ENCODE peak calls at places on chromosomes 12 and 14, in four cellular contexts. One of them, this sample, is unnamed.
A peak's percentile ranks its signal among the peaks of the same experiment; 100 is the strongest.

GRCh38 chr12:57592551-57593165 is 1.7 kb downstream of the PIP4K2C start:
- DNase-seq in fibroblast of lung: peak; percentile 53
- DNase-seq in mammary epithelial cell: peak; percentile 48
- DNase-seq in NT2/D1: no peak
- DNase-seq in this sample: peak; percentile 73

GRCh38 chr12:11513288-11513687 is 117.9 kb upstream of the PRB2 start:
- DNase-seq in NT2/D1: no peak
- DNase-seq in fibroblast of lung: peak; percentile 21
- DNase-seq in mammary epithelial cell: no peak
- DNase-seq in this sample: peak; percentile 36

GRCh38 chr14:105492966-105493871 is 2.2 kb downstream of the TEDC1 start:
- DNase-seq in fibroblast of lung: no peak
- DNase-seq in mammary epithelial cell: no peak
- DNase-seq in NT2/D1: no peak
- DNase-seq in this sample: no peak

GRCh38 chr12:52956987-52957386 is 8.1 kb downstream of the KRT18 start:
- DNase-seq in fibroblast of lung: peak; percentile 70
- DNase-seq in mammary epithelial cell: no peak
- DNase-seq in NT2/D1: no peak
- DNase-seq in this sample: no peak

GRCh38 chr14:62954165-62954564 is 91.1 kb downstream of the KCNH5 start:
- DNase-seq in mammary epithelial cell: no peak
- DNase-seq in NT2/D1: no peak
- DNase-seq in fibroblast of lung: no peak
- DNase-seq in this sample: no peak

GRCh38 chr12:3199551-3200031 is 122.4 kb downstream of the TSPAN9 start:
- DNase-seq in NT2/D1: no peak
- DNase-seq in mammary epithelial cell: no peak
- DNase-seq in fibroblast of lung: peak; percentile 56
- DNase-seq in this sample: peak; percentile 5

GRCh38 chr12:131844656-131845055 is 16.5 kb downstream of the MMP17 start:
- DNase-seq in NT2/D1: no peak
- DNase-seq in fibroblast of lung: no peak
- DNase-seq in mammary epithelial cell: no peak
- DNase-seq in this sample: no peak

GRCh38 chr14:61147898-61148549 is 133.1 kb downstream of the TMEM30B start:
- DNase-seq in NT2/D1: no peak
- DNase-seq in fibroblast of lung: peak; percentile 100
- DNase-seq in mammary epithelial cell: peak; percentile 95
- DNase-seq in this sample: peak; percentile 99

GRCh38 chr12:32737715-32738114 is 18.0 kb downstream of the YARS2 start:
- DNase-seq in fibroblast of lung: no peak
- DNase-seq in mammary epithelial cell: no peak
- DNase-seq in NT2/D1: no peak
- DNase-seq in this sample: no peak

GRCh38 chr14:89163237-89163636 is 253.8 kb downstream of the FOXN3 start:
- DNase-seq in NT2/D1: no peak
- DNase-seq in fibroblast of lung: no peak
- DNase-seq in mammary epithelial cell: no peak
- DNase-seq in this sample: no peak

GRCh38 chr12:32302218-32302826 is 97.0 kb upstream of the FGD4 start:
- DNase-seq in fibroblast of lung: no peak
- DNase-seq in NT2/D1: peak; percentile 75
- DNase-seq in mammary epithelial cell: peak; percentile 8
- DNase-seq in this sample: peak; percentile 58

GRCh38 chr14:31580234-31580633 is 19.0 kb downstream of the NUBPL start:
- DNase-seq in NT2/D1: no peak
- DNase-seq in fibroblast of lung: no peak
- DNase-seq in mammary epithelial cell: no peak
- DNase-seq in this sample: no peak

GRCh38 chr12:55965941-55966407 is at the start of gene PMEL:
- DNase-seq in NT2/D1: no peak
- DNase-seq in fibroblast of lung: no peak
- DNase-seq in mammary epithelial cell: no peak
- DNase-seq in this sample: no peak

GRCh38 chr14:68619805-68620574 is 172.9 kb downstream of the ZFP36L1 start:
- DNase-seq in mammary epithelial cell: no peak
- DNase-seq in fibroblast of lung: peak; percentile 63
- DNase-seq in NT2/D1: no peak
- DNase-seq in this sample: peak; percentile 61

GRCh38 chr12:109592905-109593272 is 19.3 kb downstream of the MVK start:
- DNase-seq in fibroblast of lung: no peak
- DNase-seq in NT2/D1: no peak
- DNase-seq in mammary epithelial cell: no peak
- DNase-seq in this sample: no peak

GRCh38 chr14:92939699-92940098 is 16.7 kb downstream of the CHGA start:
- DNase-seq in fibroblast of lung: no peak
- DNase-seq in NT2/D1: no peak
- DNase-seq in mammary epithelial cell: no peak
- DNase-seq in this sample: no peak

GRCh38 chr12:112535637-112536366 is 117.1 kb downstream of the PTPN11 start:
- DNase-seq in mammary epithelial cell: no peak
- DNase-seq in NT2/D1: no peak
- DNase-seq in fibroblast of lung: no peak
- DNase-seq in this sample: no peak

GRCh38 chr14:33679461-33680225 is 271.2 kb downstream of the EGLN3 start:
- DNase-seq in mammary epithelial cell: peak; percentile 66
- DNase-seq in NT2/D1: no peak
- DNase-seq in fibroblast of lung: peak; percentile 94
- DNase-seq in this sample: peak; percentile 96

GRCh38 chr12:114682920-114683708 is 861 bp downstream of the TBX3 start:
- DNase-seq in NT2/D1: no peak
- DNase-seq in mammary epithelial cell: peak; percentile 31
- DNase-seq in fibroblast of lung: no peak
- DNase-seq in this sample: peak; percentile 47

GRCh38 chr12:114683709-114684097 is 272 bp downstream of the TBX3 start:
- DNase-seq in fibroblast of lung: no peak
- DNase-seq in NT2/D1: no peak
- DNase-seq in mammary epithelial cell: no peak
- DNase-seq in this sample: no peak

GRCh38 chr12:114681149-114681849 is 2.7 kb downstream of the TBX3 start:
- DNase-seq in mammary epithelial cell: peak; percentile 42
- DNase-seq in fibroblast of lung: peak; percentile 67
- DNase-seq in NT2/D1: no peak
- DNase-seq in this sample: peak; percentile 55

GRCh38 chr12:114680498-114681148 is 3.4 kb downstream of the TBX3 start:
- DNase-seq in mammary epithelial cell: peak; percentile 30
- DNase-seq in fibroblast of lung: no peak
- DNase-seq in NT2/D1: no peak
- DNase-seq in this sample: peak; percentile 33

DNA sequence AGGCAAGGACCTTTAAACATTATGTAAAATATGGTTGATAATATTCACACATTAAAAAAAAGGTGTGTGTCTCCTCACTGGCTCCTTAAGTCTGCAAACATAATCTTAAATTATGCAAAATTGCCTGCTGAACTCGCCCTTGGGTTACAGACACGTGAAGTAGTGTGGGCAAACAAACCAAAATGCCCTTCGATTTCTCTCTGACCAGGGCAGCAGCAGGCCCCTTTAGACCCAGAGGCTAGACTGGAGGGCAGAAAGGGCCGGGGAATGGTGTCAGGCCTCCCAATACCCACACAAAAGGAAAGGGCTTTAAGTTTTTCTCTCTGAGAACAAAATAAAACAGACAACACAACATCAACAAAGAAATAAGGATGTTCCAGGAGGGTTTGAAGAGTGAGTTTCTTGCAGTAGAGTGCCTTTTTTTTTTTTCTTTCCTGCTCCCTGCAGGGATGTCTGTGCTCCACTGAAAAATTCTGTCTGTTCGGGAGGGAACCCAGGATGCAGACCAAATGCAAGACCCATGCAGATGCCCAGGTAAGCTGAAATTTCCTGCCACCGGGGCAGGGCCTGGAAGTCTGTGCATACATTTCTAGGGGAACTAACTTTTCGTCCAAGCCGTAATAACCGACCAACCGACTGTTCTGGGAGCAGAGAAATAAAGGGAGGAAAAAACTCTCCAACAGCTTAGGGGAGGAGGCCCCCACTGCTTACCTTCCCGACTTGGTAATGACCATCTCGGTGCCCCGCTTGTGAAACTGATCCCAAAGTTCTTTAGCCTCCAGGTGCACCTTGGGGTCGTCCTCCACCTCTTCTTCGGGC is 1.7 kb downstream of the TBX3 start:
- DNase-seq in mammary epithelial cell: peak; percentile 20
- DNase-seq in NT2/D1: no peak
- DNase-seq in fibroblast of lung: no peak
- DNase-seq in this sample: peak; percentile 20
- H3K9ac ChIP-seq in mammary epithelial cell: peak overlapping the region; percentile 98
- H3K9ac ChIP-seq in NT2/D1: peak overlapping the region; percentile 86
- H3K9ac ChIP-seq in fibroblast of lung: peak overlapping the region; percentile 94
- H3K9ac ChIP-seq in this sample: peak overlapping the region; percentile 97

DNA sequence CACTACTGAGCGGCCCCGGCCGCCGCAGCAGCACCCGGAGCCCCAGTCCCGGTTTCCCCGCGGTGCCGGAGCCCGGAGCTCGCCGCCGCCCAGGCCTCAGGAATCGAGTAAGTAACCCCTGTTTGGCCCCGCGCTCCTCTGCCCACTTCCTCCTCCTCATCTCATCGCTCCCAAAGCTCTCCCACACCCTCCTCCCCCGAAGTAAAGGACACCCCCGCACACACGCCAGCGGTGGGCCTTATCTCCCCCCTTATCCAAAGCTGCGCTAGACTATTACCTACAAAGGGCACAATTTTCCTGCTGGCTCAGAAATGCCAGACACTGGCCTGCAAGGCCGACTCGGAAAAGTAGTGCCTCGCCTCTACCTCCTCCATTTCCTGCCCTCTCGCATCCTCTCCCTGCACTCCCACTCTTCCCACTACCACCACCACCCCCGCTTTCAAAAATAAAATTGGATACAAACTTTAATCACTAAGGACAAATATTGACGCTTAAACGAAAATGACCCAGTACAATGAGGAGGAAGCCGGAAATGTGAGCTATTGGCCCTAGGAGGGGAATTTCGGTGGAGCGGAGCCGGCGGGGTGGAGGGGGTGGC is 581 bp upstream of the FOXG1 start:
- DNase-seq in mammary epithelial cell: no peak
- DNase-seq in NT2/D1: no peak
- DNase-seq in fibroblast of lung: peak; percentile 19
- DNase-seq in this sample: no peak
- H3K9ac ChIP-seq in mammary epithelial cell: no peak overlapping the region
- H3K9ac ChIP-seq in NT2/D1: peak overlapping the region; percentile 50
- H3K9ac ChIP-seq in fibroblast of lung: no peak overlapping the region
- H3K9ac ChIP-seq in this sample: no peak overlapping the region

GRCh38 chr14:65991124-65991523 is 495.0 kb upstream of the CCDC196 start:
- DNase-seq in NT2/D1: no peak
- DNase-seq in fibroblast of lung: no peak
- DNase-seq in mammary epithelial cell: no peak
- DNase-seq in this sample: no peak
- H3K9ac ChIP-seq in NT2/D1: no peak overlapping the region
- H3K9ac ChIP-seq in fibroblast of lung: no peak overlapping the region
- H3K9ac ChIP-seq in mammary epithelial cell: no peak overlapping the region
- H3K9ac ChIP-seq in this sample: no peak overlapping the region

GRCh38 chr12:402127-402456 is 648 bp downstream of the CCDC77 start:
- DNase-seq in fibroblast of lung: peak; percentile 26
- DNase-seq in NT2/D1: peak; percentile 59
- DNase-seq in mammary epithelial cell: peak; percentile 35
- DNase-seq in this sample: peak; percentile 48
- H3K9ac ChIP-seq in fibroblast of lung: no peak overlapping the region
- H3K9ac ChIP-seq in NT2/D1: peak overlapping the region; percentile 98
- H3K9ac ChIP-seq in mammary epithelial cell: peak overlapping the region; percentile 83
- H3K9ac ChIP-seq in this sample: peak overlapping the region; percentile 63

GRCh38 chr12:570949-571794 is 92.1 kb downstream of the NINJ2 start:
- DNase-seq in mammary epithelial cell: peak; percentile 84
- DNase-seq in NT2/D1: no peak
- DNase-seq in fibroblast of lung: peak; percentile 77
- DNase-seq in this sample: peak; percentile 85
- H3K9ac ChIP-seq in mammary epithelial cell: peak overlapping the region; percentile 88
- H3K9ac ChIP-seq in NT2/D1: peak overlapping the region; percentile 88
- H3K9ac ChIP-seq in fibroblast of lung: peak overlapping the region; percentile 57
- H3K9ac ChIP-seq in this sample: peak overlapping the region; percentile 83

GRCh38 chr12:6554990-6555691 is 701 bp downstream of the IFFO1 start:
- DNase-seq in fibroblast of lung: peak; percentile 25
- DNase-seq in mammary epithelial cell: no peak
- DNase-seq in NT2/D1: no peak
- DNase-seq in this sample: no peak
- H3K9ac ChIP-seq in fibroblast of lung: peak overlapping the region; percentile 76
- H3K9ac ChIP-seq in mammary epithelial cell: no peak overlapping the region
- H3K9ac ChIP-seq in NT2/D1: peak overlapping the region; percentile 98
- H3K9ac ChIP-seq in this sample: no peak overlapping the region

GRCh38 chr12:26297386-26298070 is 102.2 kb downstream of the SSPN start:
- DNase-seq in fibroblast of lung: peak; percentile 79
- DNase-seq in mammary epithelial cell: peak; percentile 87
- DNase-seq in NT2/D1: no peak
- DNase-seq in this sample: no peak

GRCh38 chr12:26304273-26304672 is 108.9 kb downstream of the SSPN start:
- DNase-seq in NT2/D1: no peak
- DNase-seq in fibroblast of lung: no peak
- DNase-seq in mammary epithelial cell: no peak
- DNase-seq in this sample: no peak

GRCh38 chr12:26303418-26303817 is 108.0 kb downstream of the SSPN start:
- DNase-seq in fibroblast of lung: no peak
- DNase-seq in NT2/D1: no peak
- DNase-seq in mammary epithelial cell: no peak
- DNase-seq in this sample: no peak

GRCh38 chr12:26295001-26295400 is 99.6 kb downstream of the SSPN start:
- DNase-seq in mammary epithelial cell: no peak
- DNase-seq in NT2/D1: no peak
- DNase-seq in fibroblast of lung: no peak
- DNase-seq in this sample: peak; percentile 39

GRCh38 chr12:26298785-26299621 is 103.6 kb downstream of the SSPN start:
- DNase-seq in fibroblast of lung: peak; percentile 90
- DNase-seq in mammary epithelial cell: peak; percentile 94
- DNase-seq in NT2/D1: no peak
- DNase-seq in this sample: peak; percentile 95
- H3K9ac ChIP-seq in fibroblast of lung: no peak overlapping the region
- H3K9ac ChIP-seq in mammary epithelial cell: peak overlapping the region; percentile 83
- H3K9ac ChIP-seq in NT2/D1: no peak overlapping the region
- H3K9ac ChIP-seq in this sample: peak overlapping the region; percentile 59

This sample was measured in PC-3.